ENCODE peak calls at places on chromosomes 2 and 18, in ten cellular contexts. R is esophagus squamous epithelium, M is thyroid gland, V is tibial nerve, W is Peyer's patch, S is ovary, C is A549, L is stomach, Z is HCT116, T is adrenal gland. E is an unnamed sample.

GRCh38 chr2:100109986-100110980 is 32.1 kb downstream of the AFF3 start:
- DNase-seq in R (no peak), T (no peak), Z (no peak), V (no peak), L (no peak), S (no peak), C (no peak), W (no peak), M (peak), E (no peak)

GRCh38 chr18:475202-475624 is 25.3 kb downstream of the COLEC12 start:
- DNase-seq in C (no peak), T (no peak), Z (no peak), L (no peak), R (no peak), S (no peak), M (no peak), W (no peak), V (no peak), E (peak)

GRCh38 chr2:1759611-1759930 is 15.3 kb upstream of the PXDN start:
- DNase-seq in Z (no peak), W (no peak), M (no peak), V (no peak), R (no peak), S (no peak), L (peak), C (no peak), T (no peak), E (no peak)

GRCh38 chr2:119184512-119184911 is 26.0 kb upstream of the C1QL2 start:
- DNase-seq in T (peak), M (no peak), W (no peak), L (no peak), C (no peak), R (no peak), Z (no peak), V (no peak), S (no peak), E (no peak)

GRCh38 chr18:28041366-28041765 is 135.6 kb downstream of the CDH2 start:
- DNase-seq in V (no peak), L (no peak), M (no peak), S (no peak), T (peak), Z (no peak), W (no peak), C (no peak), R (no peak), E (no peak)

GRCh38 chr2:236627193-236627592 is 57.6 kb downstream of the ACKR3 start:
- DNase-seq in V (no peak), Z (no peak), T (no peak), W (peak), C (no peak), R (no peak), L (no peak), S (no peak), M (no peak), E (no peak)

GRCh38 chr2:86069091-86069685 is 36.5 kb downstream of the POLR1A start:
- DNase-seq in C (no peak), R (no peak), V (no peak), M (no peak), W (no peak), Z (no peak), T (no peak), S (no peak), L (no peak), E (no peak)

GRCh38 chr18:7272268-7273049 is 41.6 kb downstream of the LRRC30 start:
- DNase-seq in T (peak), L (peak), R (no peak), W (peak), S (peak), C (peak), Z (no peak), M (peak), V (peak), E (peak)

GRCh38 chr18:30987479-30988241 is 54.9 kb downstream of the DSC3 start:
- DNase-seq in M (peak), C (peak), Z (peak), V (no peak), S (no peak), L (peak), W (peak), T (no peak), R (peak), E (no peak)

GRCh38 chr2:172782506-172783090 is 47.0 kb downstream of the RAPGEF4 start:
- DNase-seq in L (no peak), V (no peak), C (no peak), T (no peak), M (no peak), Z (no peak), W (no peak), R (no peak), S (no peak), E (no peak)

GRCh38 chr2:175330195-175330594 is 148.7 kb upstream of the ATP5MC3 start:
- DNase-seq in S (no peak), R (no peak), C (no peak), Z (no peak), T (no peak), V (no peak), W (no peak), L (no peak), M (no peak), E (no peak)

GRCh38 chr2:65576861-65577601 is 144.6 kb upstream of the SPRED2 start:
- DNase-seq in R (no peak), Z (peak), L (no peak), V (no peak), W (no peak), C (peak), T (peak), M (no peak), S (no peak), E (peak)

GRCh38 chr2:180495606-180496005 is 484.8 kb upstream of the UBE2E3 start:
- DNase-seq in T (no peak), V (peak), R (no peak), L (no peak), W (no peak), S (no peak), C (no peak), M (no peak), Z (no peak), E (no peak)

GRCh38 chr18:13889661-13890060 is 25.7 kb downstream of the MC2R start:
- DNase-seq in C (peak), L (no peak), S (no peak), M (no peak), R (no peak), T (no peak), Z (no peak), W (no peak), V (no peak), E (peak)

GRCh38 chr2:55493220-55493619 is 26.3 kb upstream of the CFAP36 start:
- DNase-seq in V (no peak), R (no peak), S (no peak), C (no peak), L (no peak), Z (no peak), M (no peak), T (no peak), W (no peak), E (no peak)

GRCh38 chr2:120964819-120965218 is 229.2 kb downstream of the GLI2 start:
- DNase-seq in L (no peak), T (no peak), V (no peak), S (no peak), C (no peak), W (no peak), R (no peak), Z (no peak), M (no peak), E (no peak)

GRCh38 chr2:48221846-48222516 is 308.0 kb upstream of the STON1 start:
- DNase-seq in V (no peak), S (no peak), Z (no peak), R (no peak), W (no peak), C (no peak), L (no peak), M (no peak), T (no peak), E (no peak)

GRCh38 chr18:51038110-51038509 is 8.1 kb downstream of the SMAD4 start:
- DNase-seq in L (no peak), C (no peak), S (no peak), V (peak), M (peak), T (peak), W (no peak), R (no peak), Z (no peak), E (no peak)

GRCh38 chr2:212958757-212959295 is 192.6 kb downstream of the IKZF2 start:
- DNase-seq in V (no peak), L (no peak), Z (no peak), W (no peak), T (no peak), C (no peak), S (no peak), R (no peak), M (no peak), E (no peak)

GRCh38 chr18:6606411-6607085 is 123.0 kb upstream of the ARHGAP28 start:
- DNase-seq in S (no peak), L (no peak), T (no peak), V (no peak), M (no peak), R (no peak), W (no peak), C (no peak), Z (no peak), E (no peak)

GRCh38 chr2:10985260-10985659 is 73.5 kb downstream of the KCNF1 start:
- DNase-seq in Z (no peak), R (no peak), S (no peak), V (no peak), W (no peak), M (peak), C (no peak), L (no peak), T (no peak), E (no peak)

GRCh38 chr2:167406558-167406957 is 518.3 kb downstream of the XIRP2 start:
- DNase-seq in V (no peak), W (no peak), M (no peak), R (no peak), S (no peak), L (no peak), Z (no peak), C (no peak), T (no peak), E (no peak)

GRCh38 chr18:2087877-2088673 is 483.2 kb downstream of the METTL4 start:
- DNase-seq in R (no peak), S (no peak), L (no peak), Z (no peak), T (no peak), W (no peak), C (no peak), V (no peak), M (no peak), E (no peak)

GRCh38 chr2:84904717-84905174 is 710 bp upstream of the TMSB10 start:
- DNase-seq in R (peak), V (peak), T (peak), Z (no peak), L (peak), S (peak), W (peak), C (no peak), M (peak), E (no peak)

GRCh38 chr2:79717364-79718007 is 204.6 kb downstream of the CTNNA2 start:
- DNase-seq in T (no peak), S (no peak), V (no peak), Z (no peak), L (no peak), C (peak), R (no peak), M (no peak), W (no peak), E (peak)

GRCh38 chr2:157087373-157088005 is 170.0 kb upstream of the GALNT5 start:
- DNase-seq in W (no peak), M (no peak), T (no peak), C (no peak), V (peak), Z (no peak), L (no peak), S (no peak), R (no peak), E (no peak)

GRCh38 chr2:192288290-192288689 is 93.6 kb upstream of the TMEFF2 start:
- DNase-seq in V (no peak), R (no peak), Z (no peak), W (no peak), M (no peak), S (no peak), C (no peak), L (no peak), T (no peak), E (no peak)

GRCh38 chr2:102166189-102166845 is 20.5 kb upstream of the IL1RL2 start:
- DNase-seq in Z (no peak), C (no peak), V (peak), T (peak), R (no peak), L (no peak), M (peak), W (no peak), S (peak), E (no peak)

GRCh38 chr2:220396287-220396686 is 768.9 kb downstream of the SLC4A3 start:
- DNase-seq in Z (no peak), V (no peak), L (no peak), R (no peak), T (no peak), S (no peak), W (no peak), M (no peak), C (no peak), E (no peak)

GRCh38 chr2:216810399-216811160 is 49.3 kb downstream of the TNP1 start:
- DNase-seq in C (no peak), T (no peak), L (no peak), M (peak), Z (no peak), R (no peak), W (no peak), S (no peak), V (no peak), E (no peak)

GRCh38 chr2:134670955-134671354 is 47.8 kb downstream of the TMEM163 start:
- DNase-seq in W (no peak), R (no peak), L (peak), Z (no peak), V (no peak), M (peak), S (peak), C (no peak), T (peak), E (no peak)

GRCh38 chr2:236745420-236746210 is 176.0 kb downstream of the ACKR3 start:
- DNase-seq in M (peak), V (no peak), W (no peak), T (no peak), R (no peak), Z (no peak), S (no peak), L (no peak), C (peak), E (no peak)

GRCh38 chr2:70702711-70703395 is 65.1 kb downstream of the ADD2 start:
- DNase-seq in S (no peak), C (no peak), M (peak), V (no peak), R (no peak), Z (no peak), W (no peak), T (no peak), L (peak), E (no peak)

GRCh38 chr18:62037012-62037742 is 144.4 kb upstream of the RNF152 start:
- DNase-seq in T (no peak), S (peak), Z (no peak), M (no peak), L (no peak), C (no peak), V (no peak), R (no peak), W (no peak), E (no peak)

GRCh38 chr2:241982711-241983570 is 113.4 kb downstream of the RTP5 start:
- DNase-seq in L (peak), V (no peak), C (no peak), T (no peak), Z (no peak), R (no peak), W (peak), S (no peak), M (no peak), E (no peak)

GRCh38 chr18:48815581-48816324 is 135.0 kb downstream of the SMAD7 start:
- DNase-seq in C (no peak), R (no peak), T (no peak), L (no peak), Z (no peak), W (peak), V (no peak), M (peak), S (peak), E (no peak)

GRCh38 chr18:24219561-24220317 is 80.9 kb downstream of the CABYR start:
- DNase-seq in M (no peak), S (no peak), W (no peak), C (no peak), T (peak), Z (no peak), L (no peak), V (no peak), R (no peak), E (no peak)

GRCh38 chr18:51128533-51128932 is 68.9 kb downstream of the MEX3C start:
- DNase-seq in L (no peak), C (no peak), V (no peak), M (no peak), S (no peak), W (no peak), R (no peak), Z (no peak), T (no peak), E (no peak)

DNA sequence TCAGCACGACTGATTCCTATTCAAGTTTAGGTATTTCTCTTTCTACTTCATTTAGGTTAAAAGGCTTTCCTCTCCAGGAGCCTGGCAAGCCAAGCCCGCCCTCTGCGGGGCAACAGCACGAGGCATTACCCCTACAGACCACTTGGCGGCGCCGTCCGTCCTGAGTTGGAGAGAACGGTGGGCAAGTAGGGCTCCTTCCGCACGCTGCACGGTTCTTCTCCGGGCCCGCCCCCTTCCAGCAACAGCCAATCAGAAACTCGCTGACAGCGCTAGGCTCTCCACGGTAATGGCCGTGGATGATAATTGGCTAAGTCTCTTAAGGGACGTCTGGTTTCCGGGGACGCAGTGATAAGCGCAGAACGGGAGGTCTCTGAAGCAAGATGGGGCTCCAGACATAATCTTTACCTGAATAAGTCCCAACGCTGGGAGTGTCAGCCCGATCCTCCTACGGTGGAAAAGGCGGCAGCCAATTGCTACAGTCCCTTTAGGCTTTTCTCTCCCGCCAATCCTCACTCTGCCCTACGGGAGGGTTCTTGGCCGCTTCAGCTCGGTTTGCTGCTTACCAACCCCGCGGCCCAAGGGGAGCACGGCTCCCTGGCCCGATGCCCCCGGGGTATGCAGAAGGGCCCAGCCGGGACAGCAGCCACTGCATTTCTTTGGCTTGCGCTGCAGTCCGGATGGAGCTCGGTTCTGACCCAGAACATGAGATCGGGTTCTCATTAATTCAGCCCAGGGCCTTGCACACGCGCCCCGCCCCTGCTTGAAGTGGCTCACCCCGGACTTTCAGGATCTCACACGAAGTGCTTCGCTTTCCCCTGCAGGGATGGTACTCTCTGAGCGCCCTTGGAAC is 206.9 kb upstream of the PKDCC start:
- DNase-seq in T (peak), M (peak), Z (peak), V (peak), C (peak), R (peak), S (peak), W (peak), L (peak), E (peak)
- TF ChIP-seq POLR2A in T (peak), M (no peak), Z (peak), V (peak), C (peak), R (peak), S (peak), W (peak), L (no peak), E (peak)

GRCh38 chr2:151261240-151261976 is at the start of gene RBM43:
- DNase-seq in W (peak), L (peak), M (peak), R (peak), Z (peak), C (peak), T (peak), V (peak), S (peak), E (peak)
- TF ChIP-seq POLR2A in W (peak), L (no peak), M (no peak), R (peak), Z (no peak), C (peak), T (peak), V (peak), S (peak), E (peak)

GRCh38 chr2:127218843-127219715 is 1.0 kb downstream of the CYP27C1 start:
- DNase-seq in V (no peak), L (no peak), T (no peak), M (no peak), Z (no peak), W (no peak), S (no peak), R (no peak), C (peak), E (no peak)
- TF ChIP-seq POLR2A in V (no peak), L (no peak), T (no peak), M (no peak), Z (no peak), W (no peak), S (no peak), R (no peak), C (peak), E (peak)

DNA sequence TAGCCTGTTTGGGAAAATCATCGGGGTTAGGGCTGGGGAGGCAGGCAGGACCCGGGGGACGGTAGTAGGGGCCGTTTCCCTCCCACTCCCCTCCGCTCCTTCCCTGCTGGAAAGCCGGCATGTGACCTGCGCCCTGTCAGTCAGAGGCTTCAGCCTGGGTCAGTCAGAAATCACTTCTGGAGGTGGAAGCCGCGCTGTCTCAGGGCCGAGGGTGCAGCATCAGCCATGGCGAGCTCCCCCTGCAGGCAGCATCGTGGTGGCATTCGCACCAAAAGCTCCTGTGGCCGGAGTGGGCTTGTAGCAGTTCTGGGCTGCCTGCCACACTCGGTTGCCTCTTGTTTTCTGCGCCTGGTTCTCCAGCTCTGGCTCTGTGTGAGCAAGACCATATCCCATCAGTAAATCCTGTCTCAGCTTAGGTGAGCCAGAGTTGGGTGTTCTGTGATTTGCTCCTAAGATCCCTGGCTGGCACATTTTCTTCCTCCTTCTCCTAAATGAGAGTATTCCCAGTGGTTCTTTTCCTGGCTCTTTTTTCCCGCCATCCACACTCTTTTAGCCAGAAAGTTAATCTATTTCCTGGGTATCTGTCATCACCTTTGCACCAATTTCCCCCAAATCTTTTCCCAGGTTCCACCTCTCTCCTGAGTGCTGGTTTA is 123.9 kb upstream of the CD302 start:
- DNase-seq in V (peak), W (peak), T (peak), R (peak), M (peak), Z (peak), S (peak), L (peak), C (peak), E (peak)
- TF ChIP-seq POLR2A in V (no peak), W (no peak), T (no peak), R (no peak), M (no peak), Z (no peak), S (no peak), L (no peak), C (no peak), E (no peak)

DNA sequence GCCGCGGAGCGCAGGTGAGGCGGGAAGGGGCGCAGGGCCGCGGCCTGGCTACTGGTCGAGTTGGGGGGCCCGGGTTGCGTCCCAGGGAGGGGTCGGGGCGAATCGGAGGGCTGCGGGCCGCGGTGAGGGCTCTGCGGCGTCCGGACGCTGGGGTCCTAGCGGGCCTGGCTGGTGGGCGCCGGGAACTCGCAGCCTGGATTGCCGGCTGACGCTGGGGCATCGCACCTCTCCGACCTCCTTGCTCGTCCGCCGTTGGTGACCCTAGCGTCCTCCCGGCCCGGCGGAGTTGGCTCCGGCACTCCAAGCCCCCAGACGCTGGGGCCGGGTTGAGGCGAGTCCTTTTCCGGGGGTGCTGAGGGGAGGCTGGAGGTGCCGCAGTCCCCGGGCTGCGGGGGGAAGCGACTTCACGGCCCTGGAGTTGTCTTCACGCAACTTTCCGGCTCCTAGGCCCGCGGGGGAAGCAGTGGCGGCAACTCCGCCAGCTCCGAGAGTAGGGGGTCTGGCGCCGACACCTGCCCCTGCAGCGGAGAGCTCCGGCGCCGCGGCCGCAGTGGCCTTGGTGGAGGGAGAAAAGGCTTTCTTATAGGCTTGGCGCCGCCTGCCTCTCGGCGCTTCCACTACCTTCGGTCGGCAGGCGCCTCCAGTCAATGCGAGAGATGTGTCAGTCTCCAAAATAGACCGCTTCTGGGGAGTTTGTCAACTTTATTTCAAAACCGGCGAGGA is 70.3 kb downstream of the HAUS1 start:
- DNase-seq in S (no peak), V (no peak), R (no peak), T (peak), C (no peak), L (peak), Z (no peak), W (peak), M (peak), E (no peak)
- TF ChIP-seq POLR2A in S (no peak), V (no peak), R (no peak), T (peak), C (no peak), L (no peak), Z (no peak), W (no peak), M (no peak), E (no peak)